ENCODE peak calls at places on chromosomes 6 and 20, in nine cellular contexts. N is epithelial cell of esophagus, Y is MCF 10A, S is cardiac muscle cell, M is OCI-LY7, V is ovary, P is Peyer's patch, E is astrocyte, F is stomach. A is an unnamed sample.

GRCh38 chr20:38143646-38144554 is 21.2 kb downstream of the TGM2 start:
- DNase-seq in N (peak; percentile 100), Y (peak; percentile 97), S (peak; percentile 60), M (no peak), V (no peak), P (peak; percentile 87), E (peak; percentile 93), F (peak; percentile 45), A (peak; percentile 74)

GRCh38 chr20:57901526-57901925 is 191.7 kb upstream of the PMEPA1 start:
- DNase-seq in N (no peak), Y (no peak), S (no peak), M (no peak), V (no peak), P (no peak), E (no peak), F (no peak), A (peak; percentile 5)

GRCh38 chr6:155219858-155220301 is 43.9 kb upstream of the CLDN20 start:
- DNase-seq in N (no peak), Y (no peak), S (no peak), M (no peak), V (no peak), P (no peak), E (no peak), F (no peak), A (peak; percentile 75)

GRCh38 chr20:44942264-44942973 is 17.8 kb downstream of the TOMM34 start:
- DNase-seq in N (no peak), Y (no peak), S (no peak), M (no peak), V (peak; percentile 50), P (no peak), E (no peak), F (no peak), A (no peak)

GRCh38 chr20:4998160-4998651 is 3.1 kb downstream of the SLC23A2 start:
- DNase-seq in N (no peak), Y (no peak), S (no peak), M (peak; percentile 58), V (no peak), P (no peak), E (no peak), F (no peak), A (no peak)

GRCh38 chr6:124963416-124964083 is 1.3 kb downstream of the RNF217 start:
- DNase-seq in N (peak; percentile 81), Y (peak; percentile 53), S (peak; percentile 46), M (no peak), V (no peak), P (no peak), E (peak; percentile 58), F (no peak), A (no peak)

GRCh38 chr6:167244064-167244949 is 46.8 kb upstream of the UNC93A start:
- DNase-seq in N (no peak), Y (no peak), S (no peak), M (no peak), V (no peak), P (no peak), E (no peak), F (no peak), A (no peak)

GRCh38 chr6:151285121-151285520 is 45.4 kb downstream of the AKAP12 start:
- DNase-seq in N (peak; percentile 36), Y (no peak), S (peak; percentile 74), M (no peak), V (no peak), P (no peak), E (peak; percentile 77), F (no peak), A (no peak)

GRCh38 chr6:19866900-19867627 is 29.9 kb downstream of the ID4 start:
- DNase-seq in N (peak; percentile 60), Y (peak; percentile 35), S (peak; percentile 57), M (no peak), V (no peak), P (no peak), E (peak; percentile 81), F (no peak), A (no peak)

GRCh38 chr20:25248501-25249172 is 752 bp downstream of the PYGB start:
- DNase-seq in N (peak; percentile 44), Y (no peak), S (peak; percentile 61), M (peak; percentile 29), V (peak; percentile 68), P (peak; percentile 53), E (no peak), F (peak; percentile 50), A (peak; percentile 73)

GRCh38 chr20:25247666-25248500 is at the start of gene PYGB:
- DNase-seq in N (peak; percentile 84), Y (peak; percentile 78), S (peak; percentile 89), M (peak; percentile 81), V (peak; percentile 86), P (peak; percentile 87), E (peak; percentile 74), F (peak; percentile 81), A (peak; percentile 66)

GRCh38 chr20:25246182-25246943 is 1.5 kb upstream of the PYGB start:
- DNase-seq in N (no peak), Y (no peak), S (no peak), M (peak; percentile 65), V (no peak), P (peak; percentile 50), E (no peak), F (no peak), A (no peak)

GRCh38 chr20:25245461-25245860 is 2.4 kb upstream of the PYGB start:
- DNase-seq in N (no peak), Y (no peak), S (no peak), M (no peak), V (no peak), P (no peak), E (no peak), F (no peak), A (no peak)

GRCh38 chr20:25247100-25247665 is 702 bp upstream of the PYGB start:
- DNase-seq in N (peak; percentile 61), Y (peak; percentile 79), S (peak; percentile 68), M (peak; percentile 6), V (peak; percentile 61), P (peak; percentile 78), E (peak; percentile 41), F (peak; percentile 68), A (peak; percentile 82)
- TF ChIP-seq CTCF in N (peak; percentile 22), Y (peak; percentile 21), S (peak; percentile 60), M (peak; percentile 54), V (no peak), P (peak; percentile 33), E (peak; percentile 48), F (peak; percentile 51), A (no peak)

DNA sequence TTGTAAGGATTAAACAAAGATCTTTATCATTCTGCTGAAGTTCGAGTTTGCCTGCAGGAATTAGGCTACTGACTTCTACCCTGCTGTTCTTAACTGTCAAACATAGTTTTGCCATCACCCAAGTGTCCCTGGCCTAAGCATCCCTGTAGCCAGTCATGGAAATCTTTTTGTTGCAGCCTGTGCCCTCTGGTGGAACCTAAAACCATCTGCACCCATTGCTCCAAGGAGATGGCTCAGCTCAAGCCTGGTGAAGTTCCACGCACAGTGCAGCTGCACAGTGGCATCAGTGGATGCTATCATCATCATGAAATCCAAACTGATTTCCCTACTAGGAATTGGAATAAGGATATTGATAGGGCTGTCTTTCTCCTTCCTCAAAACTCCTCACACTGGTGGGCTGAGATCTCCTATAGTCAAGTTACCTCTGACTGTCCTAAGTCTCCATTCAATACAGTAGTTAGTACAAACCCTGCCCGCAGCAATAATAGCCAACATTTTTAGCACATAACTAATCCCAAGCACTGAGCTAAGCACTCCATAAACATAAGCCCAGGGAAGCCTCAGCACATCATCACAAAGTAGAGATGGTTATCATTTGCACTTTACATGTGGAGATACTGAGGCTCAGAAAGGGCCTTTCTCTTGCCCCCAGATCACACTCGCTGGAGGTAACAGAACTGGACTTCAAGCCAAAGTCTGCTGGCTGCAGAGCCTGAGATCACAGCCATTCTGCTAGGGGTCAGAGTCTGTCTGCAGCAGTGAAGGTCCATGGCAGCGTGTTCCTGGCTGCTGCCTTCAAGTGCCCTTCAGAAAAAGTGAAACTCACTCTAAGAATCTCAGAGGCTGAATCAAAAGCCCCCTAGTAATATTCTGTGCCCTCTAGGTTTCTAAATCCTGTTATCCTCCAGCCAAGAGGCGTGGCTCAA is 77.2 kb upstream of the MC3R start:
- DNase-seq in N (peak; percentile 11), Y (peak; percentile 32), S (no peak), M (peak; percentile 10), V (peak; percentile 38), P (no peak), E (no peak), F (no peak), A (no peak)
- TF ChIP-seq CTCF in N (peak; percentile 45), Y (peak; percentile 42), S (no peak), M (peak; percentile 57), V (no peak), P (peak; percentile 12), E (peak; percentile 12), F (no peak), A (peak; percentile 41)

GRCh38 chr20:46299078-46299477 is 9.2 kb downstream of the CDH22 start:
- DNase-seq in N (no peak), Y (no peak), S (no peak), M (no peak), V (no peak), P (no peak), E (no peak), F (peak; percentile 47), A (no peak)

GRCh38 chr20:46289416-46289815 is 18.9 kb downstream of the CDH22 start:
- DNase-seq in N (no peak), Y (no peak), S (no peak), M (no peak), V (no peak), P (no peak), E (no peak), F (no peak), A (no peak)

GRCh38 chr20:46298374-46298773 is 9.9 kb downstream of the CDH22 start:
- DNase-seq in N (no peak), Y (no peak), S (no peak), M (no peak), V (no peak), P (no peak), E (no peak), F (no peak), A (no peak)

GRCh38 chr20:46296526-46297250 is 11.6 kb downstream of the CDH22 start:
- DNase-seq in N (no peak), Y (no peak), S (no peak), M (no peak), V (no peak), P (no peak), E (no peak), F (no peak), A (no peak)

DNA sequence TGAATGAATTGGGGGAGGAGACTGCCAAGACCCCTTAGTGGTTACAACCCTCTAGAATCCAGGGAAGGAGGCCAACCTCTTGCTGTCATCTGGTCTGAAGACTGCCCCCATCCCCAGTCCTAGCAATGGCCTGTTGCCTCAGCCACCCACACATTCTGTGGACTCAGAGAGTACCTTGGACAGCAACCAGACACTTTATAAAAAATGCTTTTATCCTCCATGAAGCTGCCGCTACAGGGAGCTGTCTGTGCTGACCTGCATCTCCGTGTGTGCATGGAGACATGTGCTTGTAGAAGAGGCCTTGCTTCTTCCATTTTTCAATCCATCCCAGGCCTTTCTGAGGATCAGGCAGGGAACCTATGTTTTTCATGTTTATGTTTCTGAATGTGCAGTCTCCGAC is 15.2 kb downstream of the CDH22 start:
- DNase-seq in N (peak; percentile 67), Y (peak; percentile 51), S (peak; percentile 76), M (peak; percentile 7), V (no peak), P (no peak), E (peak; percentile 38), F (no peak), A (no peak)
- TF ChIP-seq CTCF in N (no peak), Y (no peak), S (no peak), M (no peak), V (no peak), P (no peak), E (no peak), F (no peak), A (no peak)

DNA sequence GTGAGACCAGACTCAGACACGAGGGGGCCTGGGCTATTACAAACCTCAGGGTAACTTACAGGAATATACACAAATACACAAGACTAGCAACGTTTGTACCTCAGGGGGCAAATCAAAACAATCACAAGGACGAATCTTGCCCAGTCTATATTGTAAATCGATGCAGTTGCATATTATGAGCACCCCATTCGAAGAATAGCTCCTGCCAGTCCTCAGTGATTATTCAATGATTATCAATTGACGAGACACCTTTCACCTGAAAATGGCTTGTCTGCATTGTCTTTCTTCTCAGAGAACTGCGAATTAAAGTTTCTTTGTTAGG is 24.6 kb upstream of the MAP3K7 start:
- DNase-seq in N (no peak), Y (no peak), S (no peak), M (no peak), V (no peak), P (no peak), E (no peak), F (no peak), A (no peak)
- TF ChIP-seq CTCF in N (no peak), Y (no peak), S (no peak), M (no peak), V (no peak), P (no peak), E (no peak), F (no peak), A (no peak)

A was measured in tibial artery.